ENCODE peak calls at places on chromosomes 13 and 19, in six cellular contexts. M is endothelial cell of umbilical vein, E is OCI-LY7, S is neural progenitor cell, D is astrocyte, U is neuronal stem cell. K is an unnamed sample.

GRCh38 chr19:3407556-3408516 is 41.5 kb downstream of the NFIC start:
- DNase-seq in M (no peak), E (no peak), S (no peak), D (peak; percentile 39), U (no peak), K (no peak)

GRCh38 chr19:30092721-30093569 is 150.9 kb downstream of the URI1 start:
- DNase-seq in M (no peak), E (no peak), S (no peak), D (no peak), U (no peak), K (no peak)

GRCh38 chr13:98484289-98485219 is 92.4 kb downstream of the STK24 start:
- DNase-seq in M (peak; percentile 96), E (no peak), S (peak; percentile 85), D (peak; percentile 95), U (peak; percentile 61), K (peak; percentile 97)

GRCh38 chr13:111521691-111522229 is 201.3 kb downstream of the TEX29 start:
- DNase-seq in M (no peak), E (no peak), S (no peak), D (no peak), U (no peak), K (no peak)

GRCh38 chr13:97977982-97978381 is 24.5 kb downstream of the IPO5 start:
- DNase-seq in M (no peak), E (no peak), S (no peak), D (no peak), U (no peak), K (no peak)

GRCh38 chr13:24097064-24097463 is 63.5 kb upstream of the SPATA13 start:
- DNase-seq in M (no peak), E (no peak), S (no peak), D (no peak), U (no peak), K (peak; percentile 19)

GRCh38 chr13:97191615-97192014 is 30.5 kb upstream of the MBNL2 start:
- DNase-seq in M (no peak), E (no peak), S (no peak), D (no peak), U (no peak), K (no peak)

GRCh38 chr13:97568850-97569249 is 134.9 kb downstream of the RAP2A start:
- DNase-seq in M (peak; percentile 54), E (no peak), S (peak; percentile 20), D (no peak), U (no peak), K (peak; percentile 6)

GRCh38 chr19:32339988-32340874 is 5.2 kb upstream of the ZNF507 start:
- DNase-seq in M (peak; percentile 61), E (peak; percentile 44), S (peak; percentile 68), D (no peak), U (no peak), K (peak; percentile 60)

GRCh38 chr13:99883805-99884204 is 87.8 kb downstream of the ZIC5 start:
- DNase-seq in M (no peak), E (no peak), S (no peak), D (no peak), U (no peak), K (no peak)

GRCh38 chr13:96650301-96650886 is 343.9 kb downstream of the OXGR1 start:
- DNase-seq in M (peak; percentile 58), E (no peak), S (no peak), D (peak; percentile 86), U (no peak), K (peak; percentile 89)

GRCh38 chr19:58538257-58539168 is 5.4 kb upstream of the TRIM28 start:
- DNase-seq in M (peak; percentile 83), E (no peak), S (peak; percentile 92), D (no peak), U (peak; percentile 71), K (no peak)

GRCh38 chr13:101649490-101650126 is 197.1 kb downstream of the ITGBL1 start:
- DNase-seq in M (no peak), E (no peak), S (no peak), D (peak; percentile 80), U (no peak), K (peak; percentile 88)

GRCh38 chr13:39419866-39420265 is 183.1 kb downstream of the LHFPL6 start:
- DNase-seq in M (no peak), E (no peak), S (peak; percentile 20), D (no peak), U (no peak), K (no peak)
- H3K4me2 ChIP-seq in M (no peak overlapping the region), E (no peak overlapping the region), S (no peak overlapping the region), D (no peak overlapping the region), U (no peak overlapping the region), K (no peak overlapping the region)

DNA sequence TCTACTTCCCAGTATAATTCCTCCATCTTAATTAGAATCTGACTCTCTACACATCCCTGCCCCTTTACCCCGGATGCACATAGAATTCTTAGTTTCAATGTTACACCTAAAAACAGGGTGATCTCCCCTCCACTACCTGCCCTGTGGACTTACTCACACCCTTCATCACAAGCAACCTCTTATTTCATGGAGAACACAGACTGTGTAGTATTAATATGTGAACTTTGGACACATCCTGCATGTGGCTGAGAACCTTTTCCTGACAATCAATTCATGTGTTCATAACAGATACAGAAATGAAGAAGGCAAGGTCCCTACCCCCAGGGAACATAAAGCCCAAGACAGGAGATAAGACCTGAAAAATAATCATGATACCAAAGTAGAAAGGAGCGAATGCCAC is 11.8 kb downstream of the CEACAM6 start:
- DNase-seq in M (no peak), E (no peak), S (no peak), D (no peak), U (no peak), K (no peak)
- H2AFZ ChIP-seq in M (no peak overlapping the region), E (no peak overlapping the region), S (no peak overlapping the region), D (no peak overlapping the region), U (no peak overlapping the region), K (no peak overlapping the region)

GRCh38 chr19:44113784-44114390 is 688 bp downstream of the ZNF225 start:
- DNase-seq in M (no peak), E (no peak), S (peak; percentile 20), D (no peak), U (peak; percentile 3), K (no peak)
- H3K4me2 ChIP-seq in M (peak overlapping the region; percentile 73), E (peak overlapping the region; percentile 99), S (peak overlapping the region; percentile 88), D (peak overlapping the region; percentile 85), U (peak overlapping the region; percentile 71), K (peak overlapping the region; percentile 89)

GRCh38 chr19:36849701-36850645 is 703 bp upstream of the ZNF345 start:
- DNase-seq in M (peak; percentile 94), E (peak; percentile 81), S (peak; percentile 96), D (peak; percentile 87), U (peak; percentile 86), K (peak; percentile 58)

GRCh38 chr19:36851898-36852297 is 1.2 kb downstream of the ZNF345 start:
- DNase-seq in M (no peak), E (no peak), S (no peak), D (no peak), U (no peak), K (no peak)

GRCh38 chr19:36847968-36848367 is 2.7 kb upstream of the ZNF345 start:
- DNase-seq in M (no peak), E (no peak), S (no peak), D (no peak), U (no peak), K (no peak)

DNA sequence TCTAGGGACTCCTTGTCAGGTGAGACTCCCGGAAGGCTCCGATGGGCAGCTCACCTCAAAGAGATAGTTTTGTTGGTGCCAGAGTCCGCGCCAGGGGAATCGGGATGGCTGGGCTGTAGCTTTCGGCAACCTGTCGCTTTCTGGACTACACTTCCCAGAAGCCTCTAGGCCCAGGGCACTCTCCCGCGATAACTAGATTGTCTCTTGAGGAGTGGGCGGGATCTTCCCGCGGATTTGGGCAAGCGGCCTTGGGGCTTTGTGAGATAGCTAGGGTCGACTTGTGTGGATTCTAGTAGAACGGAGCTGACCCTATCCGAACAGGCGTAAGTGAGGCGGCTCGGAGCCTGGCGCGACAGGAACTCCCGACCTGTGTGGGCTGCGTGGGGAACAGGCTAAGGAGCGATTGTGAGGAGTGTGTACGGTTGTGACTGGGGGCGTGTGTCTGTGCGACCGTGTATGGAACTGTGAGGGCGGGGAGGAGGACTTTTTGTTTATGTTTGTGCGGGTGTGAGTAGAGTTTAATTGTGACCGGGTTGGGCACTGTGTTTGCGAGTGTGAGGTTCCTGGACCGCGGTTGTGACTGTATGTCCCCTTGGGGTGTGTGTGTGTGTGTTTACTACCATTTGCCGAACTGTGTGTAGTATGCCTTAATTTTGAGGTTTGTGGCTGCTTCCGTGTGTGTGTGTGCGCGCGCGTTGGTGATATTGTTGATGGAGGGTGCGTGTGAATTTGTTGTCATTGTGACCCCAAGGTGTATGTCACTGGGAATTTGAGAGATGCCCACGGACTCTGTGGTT is at the start of gene ZNF345:
- DNase-seq in M (peak; percentile 95), E (peak; percentile 87), S (peak; percentile 99), D (peak; percentile 93), U (peak; percentile 95), K (peak; percentile 72)
- H2AFZ ChIP-seq in M (peak within 1 kb of the TSS; percentile 98), E (peak within 1 kb of the TSS; percentile 95), S (peak within 1 kb of the TSS; percentile 95), D (peak within 1 kb of the TSS; percentile 100), U (peak within 1 kb of the TSS; percentile 91), K (peak within 1 kb of the TSS; percentile 93)

K was measured in PC-3.